ENCODE peak calls at places on chromosomes 16 and 17, in five cellular contexts. A is NCI-H2171 treated with DMSO at 0.1 percent for 48 hours, W is right lobe of liver, F is occipital lobe, C is cardiac fibroblast. O is an unnamed sample.
A peak's percentile ranks its signal among the peaks of the same experiment; 100 is the strongest.

GRCh38 chr17:34443832-34444469 is 80.9 kb upstream of the CCL1 start:
- DNase-seq in A (no peak), F (no peak), W (no peak), C (no peak), O (no peak)

GRCh38 chr16:22721497-22722100 is 92.4 kb upstream of the HS3ST2 start:
- DNase-seq in F (no peak), C (no peak), W (no peak), A (peak; percentile 21), O (no peak)

GRCh38 chr17:47189732-47190621 is 882 bp upstream of the CDC27 start:
- DNase-seq in W (no peak), A (no peak), C (no peak), F (no peak), O (no peak)

GRCh38 chr17:45171338-45172231 is 9.9 kb downstream of the HEXIM2 start:
- DNase-seq in A (no peak), F (no peak), W (no peak), C (no peak), O (no peak)

GRCh38 chr16:1812732-1813163 is 13.9 kb downstream of the HAGH start:
- DNase-seq in W (peak; percentile 91), A (peak; percentile 78), C (peak; percentile 72), F (peak; percentile 74), O (peak; percentile 77)

GRCh38 chr17:47776330-47777197 is 43.5 kb downstream of the TBX21 start:
- DNase-seq in A (peak; percentile 48), F (no peak), W (no peak), C (peak; percentile 69), O (peak; percentile 59)

GRCh38 chr17:38617074-38617860 is 11.5 kb upstream of the SRCIN1 start:
- DNase-seq in C (no peak), F (no peak), A (peak; percentile 98), W (no peak), O (no peak)

GRCh38 chr17:27892542-27892865 is 661 bp downstream of the LYRM9 start:
- DNase-seq in A (no peak), C (no peak), F (no peak), W (no peak), O (no peak)